ENCODE peak calls at places on chromosomes 16 and 17, in ten cellular contexts. W is K562, T is right atrium auricular region, X is sigmoid colon, F is ascending aorta, L is H9, I is Peyer's patch, Z is pancreas, O is endodermal cell, V is Panc1. H is an unnamed sample. For H3K27me3 and H3K4me1, the result is how much of the 10 kb centered on the place peaks cover.

GRCh38 chr17:17840751-17841591 is 4.2 kb upstream of the SREBF1 start:
- DNase-seq in W (no peak), T (no peak), X (no peak), F (no peak), L (peak), I (no peak), Z (no peak), O (peak), V (no peak), H (peak)

GRCh38 chr17:76000016-76000754 is 470 bp upstream of the CDK3 start:
- DNase-seq in W (peak), T (no peak), X (no peak), F (no peak), L (peak), I (peak), Z (peak), O (peak), V (no peak), H (no peak)

GRCh38 chr16:15885560-15886001 is 2.8 kb downstream of the CEP20 start:
- DNase-seq in W (peak), T (no peak), X (no peak), F (no peak), L (no peak), I (no peak), Z (no peak), O (no peak), V (no peak), H (no peak)

GRCh38 chr17:50130778-50131317 is 888 bp upstream of the SAMD14 start:
- DNase-seq in W (no peak), T (no peak), X (no peak), F (no peak), L (peak), I (no peak), Z (no peak), O (peak), V (no peak), H (no peak)

GRCh38 chr17:15171433-15172047 is 93.6 kb downstream of the PMP22 start:
- DNase-seq in W (peak), T (peak), X (peak), F (peak), L (peak), I (no peak), Z (peak), O (peak), V (peak), H (no peak)

GRCh38 chr17:2723997-2724782 is 12.6 kb upstream of the CLUH start:
- DNase-seq in W (peak), T (no peak), X (no peak), F (no peak), L (peak), I (no peak), Z (no peak), O (peak), V (no peak), H (no peak)

GRCh38 chr17:76137351-76138233 is 3.5 kb downstream of the FOXJ1 start:
- DNase-seq in W (no peak), T (no peak), X (no peak), F (no peak), L (peak), I (no peak), Z (peak), O (peak), V (no peak), H (no peak)

GRCh38 chr16:89005201-89006035 is 28.4 kb upstream of the CBFA2T3 start:
- DNase-seq in W (no peak), T (no peak), X (no peak), F (no peak), L (no peak), I (no peak), Z (peak), O (no peak), V (no peak), H (no peak)

GRCh38 chr16:49014300-49015188 is 267.1 kb downstream of the CBLN1 start:
- DNase-seq in W (no peak), T (no peak), X (no peak), F (no peak), L (no peak), I (no peak), Z (no peak), O (peak), V (no peak), H (no peak)

GRCh38 chr17:20999841-21000532 is 42.8 kb downstream of the USP22 start:
- DNase-seq in W (no peak), T (no peak), X (no peak), F (no peak), L (no peak), I (no peak), Z (no peak), O (peak), V (no peak), H (no peak)

GRCh38 chr16:11296706-11297491 is 15.8 kb upstream of the PRM1 start:
- DNase-seq in W (no peak), T (no peak), X (peak), F (no peak), L (no peak), I (peak), Z (no peak), O (no peak), V (no peak), H (no peak)

GRCh38 chr17:7712111-7712771 is 5.3 kb upstream of the DNAH2 start:
- DNase-seq in W (no peak), T (no peak), X (no peak), F (no peak), L (peak), I (no peak), Z (no peak), O (no peak), V (no peak), H (no peak)
- H3K27me3 ChIP-seq in W (under half), T (under half), X (under half), F (under half), L (under half), I (under half), Z (under half), O (under half), V (under half), H (under half)

DNA sequence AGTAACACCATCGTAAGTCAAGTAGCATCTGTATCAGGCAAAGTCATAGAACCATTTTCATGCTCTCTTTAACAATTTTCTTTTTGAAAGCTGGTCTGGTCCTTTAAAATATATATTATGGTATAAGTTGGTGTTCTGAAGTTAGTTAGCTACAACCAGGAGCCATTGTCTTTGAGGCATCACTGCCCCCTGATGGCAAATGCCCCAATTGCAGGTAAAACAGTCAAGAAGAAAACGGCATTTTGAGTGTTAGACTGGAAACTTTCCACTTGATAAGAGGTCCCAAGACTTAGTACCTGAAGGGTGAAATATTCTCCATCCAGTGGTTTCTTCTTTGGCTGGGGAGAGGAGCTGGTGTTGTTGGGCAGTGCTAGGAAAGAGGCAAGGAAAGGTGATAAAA is 14.1 kb downstream of the TP53 start:
- DNase-seq in W (peak), T (no peak), X (no peak), F (no peak), L (peak), I (no peak), Z (no peak), O (peak), V (no peak), H (no peak)
- TF ChIP-seq CTCF in W (peak), T (no peak), X (peak), F (no peak), L (peak), I (no peak), Z (no peak), O (peak), V (no peak), H (peak)

GRCh38 chr16:4800290-4801041 is 2.0 kb downstream of the ROGDI start:
- DNase-seq in W (peak), T (no peak), X (no peak), F (no peak), L (no peak), I (peak), Z (peak), O (no peak), V (no peak), H (no peak)
- H3K4me1 ChIP-seq in W (half or more), T (under half), X (under half), F (under half), L (under half), I (under half), Z (under half), O (under half), V (under half), H (under half)

GRCh38 chr16:72552675-72553074 is 380.7 kb upstream of the PMFBP1 start:
- DNase-seq in W (no peak), T (no peak), X (no peak), F (no peak), L (no peak), I (no peak), Z (no peak), O (no peak), V (no peak), H (no peak)

GRCh38 chr16:72554935-72555334 is 383.0 kb upstream of the PMFBP1 start:
- DNase-seq in W (no peak), T (no peak), X (no peak), F (no peak), L (no peak), I (no peak), Z (no peak), O (no peak), V (no peak), H (no peak)

GRCh38 chr16:72549878-72550277 is 377.9 kb upstream of the PMFBP1 start:
- DNase-seq in W (no peak), T (no peak), X (no peak), F (no peak), L (no peak), I (no peak), Z (no peak), O (no peak), V (no peak), H (no peak)

DNA sequence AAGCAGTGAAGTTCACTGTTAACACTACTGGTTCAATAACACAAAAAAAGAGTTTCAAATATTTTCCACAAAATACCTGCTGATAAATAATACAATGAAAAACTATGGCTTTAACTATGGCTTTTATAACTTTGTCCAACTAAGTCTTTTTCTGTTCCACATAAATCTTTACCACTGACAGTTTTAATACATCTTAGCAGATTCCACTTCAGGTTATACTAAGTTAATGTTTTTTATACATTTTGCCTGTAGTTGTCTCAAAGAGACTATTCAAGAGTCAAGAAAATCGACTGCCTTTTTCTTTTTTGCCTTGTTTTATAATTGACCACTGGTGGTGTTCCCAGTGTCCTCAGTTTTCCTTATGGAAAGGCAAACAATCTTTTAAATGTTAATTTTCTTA is 379.7 kb upstream of the PMFBP1 start:
- DNase-seq in W (no peak), T (no peak), X (no peak), F (no peak), L (no peak), I (no peak), Z (no peak), O (no peak), V (no peak), H (no peak)
- H3K27me3 ChIP-seq in W (under half), T (under half), X (under half), F (under half), L (under half), I (under half), Z (under half), O (under half), V (under half), H (under half)

GRCh38 chr17:81045590-81046095 is 10.7 kb downstream of the BAIAP2 start:
- DNase-seq in W (no peak), T (no peak), X (no peak), F (no peak), L (no peak), I (no peak), Z (no peak), O (no peak), V (no peak), H (no peak)
- TF ChIP-seq CTCF in W (no peak), T (no peak), X (no peak), F (no peak), L (no peak), I (no peak), Z (no peak), O (no peak), V (no peak), H (no peak)

GRCh38 chr17:68198931-68199836 is 48.7 kb upstream of the AMZ2 start:
- DNase-seq in W (no peak), T (no peak), X (no peak), F (no peak), L (peak), I (no peak), Z (peak), O (peak), V (no peak), H (no peak)

GRCh38 chr17:68199837-68200688 is 47.8 kb upstream of the AMZ2 start:
- DNase-seq in W (no peak), T (no peak), X (no peak), F (no peak), L (no peak), I (no peak), Z (no peak), O (no peak), V (no peak), H (no peak)

GRCh38 chr17:68201425-68201785 is 46.4 kb upstream of the AMZ2 start:
- DNase-seq in W (no peak), T (peak), X (no peak), F (no peak), L (no peak), I (no peak), Z (no peak), O (no peak), V (no peak), H (no peak)

GRCh38 chr17:68197997-68198930 is 49.6 kb upstream of the AMZ2 start:
- DNase-seq in W (no peak), T (no peak), X (no peak), F (no peak), L (peak), I (no peak), Z (no peak), O (peak), V (no peak), H (no peak)

DNA sequence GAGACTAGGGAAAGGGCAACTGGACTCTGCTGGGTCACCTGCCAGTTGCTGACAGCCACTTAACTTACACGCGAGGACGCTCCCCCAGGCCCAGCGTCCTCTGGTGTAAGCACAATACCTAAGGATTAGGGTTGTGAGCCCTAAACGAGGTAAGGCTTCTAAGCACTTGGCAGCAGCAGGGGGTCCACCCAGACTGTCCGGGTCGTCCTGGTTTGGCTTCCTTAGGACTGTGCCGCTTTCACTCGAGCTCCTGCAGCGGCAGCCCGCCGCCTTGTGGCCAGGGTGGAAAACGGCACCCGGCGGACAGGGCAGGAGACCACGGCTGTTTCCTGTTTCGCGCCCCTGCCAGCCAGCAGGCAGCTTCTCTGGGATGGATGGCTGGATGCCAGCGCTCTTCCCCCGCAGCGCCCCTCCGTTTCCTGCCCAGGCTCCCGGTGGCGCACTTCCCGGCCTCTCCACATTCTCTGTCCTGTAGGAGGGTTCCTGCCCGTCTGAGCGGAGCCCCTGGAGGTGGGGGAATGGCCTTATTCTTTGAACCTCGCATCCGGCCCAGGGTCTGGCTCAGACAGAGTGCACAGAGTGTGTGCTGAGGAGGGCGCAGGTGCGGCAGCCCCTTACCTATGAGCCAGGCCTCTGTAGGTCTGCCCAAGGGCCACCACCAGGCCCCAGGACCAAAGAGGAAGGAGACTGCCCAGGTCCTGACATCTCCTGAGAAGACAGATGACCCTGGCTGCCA is 47.0 kb upstream of the AMZ2 start:
- DNase-seq in W (peak), T (peak), X (peak), F (peak), L (peak), I (peak), Z (peak), O (peak), V (peak), H (no peak)
- H3K4me1 ChIP-seq in W (under half), T (under half), X (under half), F (half or more), L (under half), I (half or more), Z (under half), O (under half), V (under half), H (under half)

DNA sequence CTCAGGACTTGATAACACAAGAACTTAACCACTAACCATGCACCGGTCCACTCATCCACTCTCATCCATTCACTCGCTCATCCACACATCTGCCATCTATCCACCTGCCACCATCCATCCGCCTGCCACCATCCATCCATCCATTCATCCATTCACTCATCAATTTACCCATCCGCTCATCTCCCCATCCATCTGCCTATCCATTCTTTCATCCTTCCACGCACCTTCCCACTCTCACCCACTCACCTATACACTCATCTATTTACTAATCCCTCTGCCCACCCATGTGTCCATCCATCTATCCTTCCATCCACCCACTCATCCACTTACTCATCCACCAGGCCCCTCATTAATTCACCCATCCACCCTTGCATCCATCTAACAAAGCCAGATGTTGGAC is 131.0 kb downstream of the MRM1 start:
- DNase-seq in W (no peak), T (no peak), X (no peak), F (no peak), L (no peak), I (no peak), Z (no peak), O (no peak), V (no peak), H (no peak)
- H3K27me3 ChIP-seq in W (under half), T (under half), X (under half), F (under half), L (under half), I (under half), Z (under half), O (under half), V (under half), H (half or more)

DNA sequence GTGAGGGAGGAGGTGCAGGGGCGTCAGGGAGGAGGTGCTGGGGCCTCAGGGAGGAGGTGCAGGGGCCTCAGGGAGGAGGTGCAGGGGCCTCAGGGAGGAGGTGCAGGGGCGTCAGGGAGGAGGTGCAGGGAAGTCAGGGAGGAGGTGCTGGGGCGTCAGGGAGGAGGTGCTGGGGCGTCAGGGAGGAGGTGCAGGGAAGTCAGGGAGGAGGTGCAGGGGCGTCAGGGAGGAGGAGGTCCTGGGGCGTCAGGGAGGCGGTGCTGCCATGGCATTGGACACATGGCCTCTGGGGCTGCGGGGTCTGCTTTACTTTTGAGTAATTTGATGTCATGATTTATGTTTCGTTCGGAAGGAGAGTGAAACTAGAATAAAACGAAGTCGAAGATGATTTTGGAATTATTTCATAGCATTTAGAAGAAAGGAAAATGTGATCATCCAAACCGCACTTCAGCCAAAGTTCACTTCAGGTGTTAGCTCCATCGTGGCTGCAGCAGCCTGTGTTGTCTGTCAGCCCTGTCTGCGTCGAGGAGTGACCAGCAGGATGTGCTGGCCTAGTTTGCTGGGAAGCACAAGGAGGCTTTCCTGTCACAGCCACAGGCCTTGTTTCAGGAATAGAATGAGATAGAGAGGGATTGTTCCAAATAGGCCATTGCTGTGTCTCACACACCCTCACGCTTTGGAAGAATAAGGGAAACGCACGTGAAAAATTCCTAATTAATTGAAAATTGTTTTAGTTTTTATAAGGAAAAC is 42.8 kb downstream of the RAB11FIP3 start:
- DNase-seq in W (no peak), T (no peak), X (no peak), F (no peak), L (no peak), I (no peak), Z (no peak), O (peak), V (no peak), H (no peak)
- TF ChIP-seq CTCF in W (no peak), T (no peak), X (no peak), F (no peak), L (no peak), I (no peak), Z (no peak), O (peak), V (no peak), H (no peak)

H was measured in foreskin keratinocyte.